ENCODE peak calls at places on chromosomes 3 and 15, in seven cellular contexts. U is stimulated activated naive CD8-positive, alpha-beta T cell treated with anti-CD3 and anti-CD28 coated beads, Interleukin-15, Interleukin-2, amounts not matched to agents 100 U/mL and 50 U/mL, for 24 hours; D is stimulated activated CD8-positive, alpha-beta memory T cell treated with anti-CD3 and anti-CD28 coated beads, Interleukin-4, amount 100 ng/mL, for 4 hours; V is NCI-H1092 treated with DMSO at 0.1 percent for 48 hours; Z is GM23248; Y is HCEC 1CT; A is SHP77. G is an unnamed sample.

GRCh38 chr3:155619118-155619915 is 125.6 kb downstream of the PLCH1 start:
- DNase-seq in U (no peak), D (no peak), V (no peak), Z (no peak), Y (no peak), A (no peak), G (no peak)

GRCh38 chr3:134432236-134432635 is 53.5 kb downstream of the ANAPC13 start:
- DNase-seq in U (no peak), D (no peak), V (peak), Z (no peak), Y (no peak), A (peak), G (no peak)

GRCh38 chr3:136898549-136898948 is 36.5 kb downstream of the NCK1 start:
- DNase-seq in U (no peak), D (no peak), V (no peak), Z (no peak), Y (no peak), A (no peak), G (no peak)

GRCh38 chr15:71443538-71443937 is 328.3 kb downstream of the THSD4 start:
- DNase-seq in U (peak), D (no peak), V (no peak), Z (peak), Y (peak), A (peak), G (peak)

GRCh38 chr15:101489633-101490407 is at the start of gene PCSK6:
- DNase-seq in U (no peak), D (no peak), V (no peak), Z (peak), Y (no peak), A (no peak), G (peak)

GRCh38 chr3:102662223-102662622 is 227.4 kb downstream of the ZPLD1 start:
- DNase-seq in U (no peak), D (no peak), V (no peak), Z (no peak), Y (no peak), A (no peak), G (no peak)

GRCh38 chr15:38189651-38190280 is 62.9 kb upstream of the SPRED1 start:
- DNase-seq in U (no peak), D (no peak), V (no peak), Z (peak), Y (no peak), A (no peak), G (no peak)

GRCh38 chr15:57027596-57027995 is 109.2 kb downstream of the TCF12 start:
- DNase-seq in U (no peak), D (no peak), V (no peak), Z (no peak), Y (no peak), A (no peak), G (no peak)

GRCh38 chr15:73048624-73049295 is 3.5 kb upstream of the NEO1 start:
- DNase-seq in U (no peak), D (no peak), V (no peak), Z (no peak), Y (no peak), A (no peak), G (no peak)

GRCh38 chr3:117036259-117036799 is 326.8 kb downstream of the TUSC7 start:
- DNase-seq in U (no peak), D (no peak), V (no peak), Z (peak), Y (no peak), A (no peak), G (no peak)

GRCh38 chr3:66153961-66154923 is 66.6 kb upstream of the SLC25A26 start:
- DNase-seq in U (no peak), D (no peak), V (no peak), Z (peak), Y (no peak), A (no peak), G (no peak)

GRCh38 chr3:147760998-147761397 is 351.8 kb downstream of the ZIC1 start:
- DNase-seq in U (no peak), D (no peak), V (no peak), Z (no peak), Y (no peak), A (no peak), G (no peak)

GRCh38 chr15:57324944-57325679 is 51.2 kb upstream of the CGNL1 start:
- DNase-seq in U (no peak), D (no peak), V (no peak), Z (no peak), Y (no peak), A (no peak), G (no peak)

GRCh38 chr3:99523446-99523845 is 114.9 kb upstream of the COL8A1 start:
- DNase-seq in U (no peak), D (no peak), V (no peak), Z (no peak), Y (no peak), A (no peak), G (no peak)

GRCh38 chr3:38164966-38165721 is at the start of gene OXSR1:
- DNase-seq in U (peak), D (peak), V (peak), Z (peak), Y (peak), A (peak), G (peak)

GRCh38 chr3:16177962-16178627 is 3.6 kb downstream of the GALNT15 start:
- DNase-seq in U (peak), D (peak), V (no peak), Z (peak), Y (peak), A (no peak), G (peak)

GRCh38 chr3:54159917-54160316 is 37.6 kb downstream of the CACNA2D3 start:
- DNase-seq in U (no peak), D (no peak), V (no peak), Z (no peak), Y (no peak), A (no peak), G (no peak)

GRCh38 chr3:195196266-195196665 is 74.7 kb downstream of the XXYLT1 start:
- DNase-seq in U (no peak), D (no peak), V (no peak), Z (peak), Y (peak), A (no peak), G (no peak)

GRCh38 chr15:73983211-73983727 is 8.8 kb downstream of the STOML1 start:
- DNase-seq in U (no peak), D (no peak), V (no peak), Z (peak), Y (peak), A (no peak), G (no peak)

GRCh38 chr15:58212909-58213526 is 74.8 kb downstream of the AQP9 start:
- DNase-seq in U (no peak), D (no peak), V (peak), Z (peak), Y (peak), A (peak), G (no peak)

G was measured in activated CD4-positive, alpha-beta T cell treated with anti-CD3 and anti-CD28 coated beads for 36 hours.